ENCODE peak calls at places on chromosomes 11 and 22, in five cellular contexts. X is heart left ventricle, S is vagina, P is IMR-90, E is breast epithelium. W is an unnamed sample. For H3K4me1, the result is how much of the 10 kb centered on the place peaks cover.

GRCh38 chr11:12027844-12028243 is 19.4 kb upstream of the DKK3 start:
- DNase-seq in X (no peak), S (no peak), P (no peak), E (no peak), W (no peak)

GRCh38 chr11:1736447-1736992 is 13.9 kb downstream of the IFITM10 start:
- DNase-seq in X (no peak), S (no peak), P (no peak), E (no peak), W (no peak)

GRCh38 chr22:33806191-33806590 is 114.1 kb downstream of the LARGE1 start:
- DNase-seq in X (no peak), S (no peak), P (peak), E (no peak), W (no peak)

GRCh38 chr11:111602865-111603632 is 800 bp downstream of the SIK2 start:
- DNase-seq in X (peak), S (no peak), P (peak), E (peak), W (peak)

GRCh38 chr11:21056644-21057043 is 387.3 kb downstream of the NELL1 start:
- DNase-seq in X (no peak), S (no peak), P (no peak), E (no peak), W (no peak)

GRCh38 chr11:19345848-19346681 is 105.3 kb upstream of the E2F8 start:
- DNase-seq in X (peak), S (no peak), P (no peak), E (no peak), W (peak)

GRCh38 chr11:46916669-46917108 is 1.7 kb downstream of the LRP4 start:
- DNase-seq in X (peak), S (no peak), P (peak), E (peak), W (peak)

GRCh38 chr11:36191941-36192340 is 97.3 kb downstream of the COMMD9 start:
- DNase-seq in X (no peak), S (no peak), P (no peak), E (no peak), W (no peak)

GRCh38 chr11:38460901-38461300 is 1862.9 kb upstream of the RAG2 start:
- DNase-seq in X (no peak), S (no peak), P (peak), E (peak), W (peak)

GRCh38 chr11:86476109-86476861 is 101.6 kb downstream of the CCDC81 start:
- DNase-seq in X (no peak), S (no peak), P (peak), E (no peak), W (no peak)

GRCh38 chr11:70016666-70017347 is 61.3 kb upstream of the ANO1 start:
- DNase-seq in X (no peak), S (no peak), P (peak), E (peak), W (no peak)

GRCh38 chr11:79045811-79046304 is 395.0 kb downstream of the TENM4 start:
- DNase-seq in X (no peak), S (no peak), P (peak), E (peak), W (no peak)

GRCh38 chr11:94545641-94546470 is 2.1 kb downstream of the FUT4 start:
- DNase-seq in X (no peak), S (no peak), P (no peak), E (no peak), W (no peak)

GRCh38 chr22:39283312-39284141 is 35.9 kb downstream of the RPL3 start:
- DNase-seq in X (peak), S (no peak), P (peak), E (peak), W (no peak)

GRCh38 chr11:89182773-89183172 is 5.1 kb downstream of the TYR start:
- DNase-seq in X (no peak), S (no peak), P (peak), E (no peak), W (no peak)

GRCh38 chr11:19374189-19374588 is 133.4 kb upstream of the E2F8 start:
- DNase-seq in X (no peak), S (no peak), P (peak), E (no peak), W (no peak)

GRCh38 chr11:8768625-8769333 is 86.2 kb downstream of the RPL27A start:
- DNase-seq in X (no peak), S (no peak), P (peak), E (no peak), W (peak)

GRCh38 chr22:36398602-36399472 is 11.1 kb upstream of the MYH9 start:
- DNase-seq in X (no peak), S (no peak), P (peak), E (no peak), W (no peak)

GRCh38 chr11:69572233-69572860 is 68.6 kb upstream of the CCND1 start:
- DNase-seq in X (no peak), S (peak), P (no peak), E (no peak), W (no peak)

GRCh38 chr22:42961815-42962214 is 53.1 kb downstream of the PACSIN2 start:
- DNase-seq in X (no peak), S (no peak), P (no peak), E (no peak), W (no peak)

GRCh38 chr11:78100276-78101040 is 20.8 kb upstream of the NDUFC2 start:
- DNase-seq in X (no peak), S (no peak), P (no peak), E (no peak), W (no peak)

GRCh38 chr11:86301742-86302091 is 323 bp upstream of the HIKESHI start:
- DNase-seq in X (no peak), S (no peak), P (no peak), E (no peak), W (no peak)

GRCh38 chr11:29963068-29963467 is 53.8 kb downstream of the KCNA4 start:
- DNase-seq in X (no peak), S (no peak), P (no peak), E (no peak), W (no peak)

GRCh38 chr11:18106688-18107087 is 806 bp upstream of the SAAL1 start:
- DNase-seq in X (no peak), S (no peak), P (peak), E (no peak), W (no peak)

GRCh38 chr11:18105086-18105801 is 638 bp downstream of the SAAL1 start:
- DNase-seq in X (no peak), S (no peak), P (no peak), E (no peak), W (no peak)

GRCh38 chr11:18108254-18108653 is 2.4 kb upstream of the SAAL1 start:
- DNase-seq in X (no peak), S (no peak), P (no peak), E (no peak), W (no peak)

GRCh38 chr11:18100926-18101656 is 4.8 kb downstream of the SAAL1 start:
- DNase-seq in X (no peak), S (no peak), P (no peak), E (no peak), W (no peak)

GRCh38 chr11:18105802-18106574 is at the start of gene SAAL1:
- DNase-seq in X (peak), S (no peak), P (peak), E (peak), W (peak)
- TF ChIP-seq POLR2A in X (peak), S (no peak), P (peak), E (peak), W (peak)

GRCh38 chr11:65887723-65888162 is 528 bp downstream of the FIBP start:
- DNase-seq in X (no peak), S (no peak), P (peak), E (no peak), W (no peak)

GRCh38 chr11:65892661-65893317 is 2.3 kb downstream of the CCDC85B start:
- DNase-seq in X (peak), S (no peak), P (no peak), E (no peak), W (no peak)

GRCh38 chr11:65888163-65888814 is at the start of gene FIBP:
- DNase-seq in X (peak), S (no peak), P (peak), E (peak), W (peak)

GRCh38 chr11:65891180-65892136 is 985 bp downstream of the CCDC85B start:
- DNase-seq in X (peak), S (no peak), P (no peak), E (no peak), W (no peak)

DNA sequence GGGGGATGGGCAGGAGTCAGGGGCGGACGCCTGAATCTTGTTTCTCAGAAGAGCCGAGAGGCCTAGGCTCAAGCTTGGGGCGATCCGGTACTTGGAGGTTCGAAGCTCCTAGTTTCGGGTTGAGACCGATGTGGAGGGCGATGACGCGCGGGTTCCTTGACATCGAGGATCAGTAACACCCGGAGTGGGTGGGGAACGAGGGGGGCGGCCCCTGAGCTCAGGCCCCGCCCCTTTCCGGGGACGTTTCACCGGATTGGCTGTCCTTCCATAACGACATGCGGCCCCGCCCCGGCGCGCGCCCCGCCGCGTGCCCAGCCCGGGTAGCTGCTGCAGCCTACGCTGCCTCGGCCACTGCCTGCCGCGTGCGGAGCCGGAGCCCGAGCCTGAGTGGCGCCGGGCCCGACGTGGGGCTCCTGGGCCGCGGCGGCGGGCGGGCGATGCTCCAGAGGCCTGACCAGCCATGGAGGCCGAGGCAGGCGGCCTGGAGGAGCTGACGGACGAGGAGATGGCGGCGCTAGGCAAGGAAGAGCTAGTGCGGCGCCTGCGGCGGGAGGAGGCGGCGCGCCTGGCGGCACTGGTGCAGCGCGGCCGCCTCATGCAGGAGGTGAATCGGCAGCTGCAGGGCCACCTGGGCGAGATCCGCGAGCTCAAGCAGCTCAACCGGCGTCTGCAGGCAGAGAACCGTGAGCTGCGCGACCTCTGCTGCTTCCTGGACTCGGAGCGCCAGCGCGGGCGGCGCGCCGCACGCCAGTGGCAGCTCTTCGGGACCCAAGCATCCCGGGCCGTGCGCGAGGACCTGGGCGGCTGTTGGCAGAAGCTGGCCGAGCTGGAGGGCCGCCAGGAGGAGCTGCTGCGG is at the start of gene CCDC85B:
- DNase-seq in X (peak), S (no peak), P (peak), E (peak), W (peak)
- TF ChIP-seq CTCF in X (no peak), S (no peak), P (no peak), E (no peak), W (no peak)

GRCh38 chr22:32583921-32584335 is 109.3 kb downstream of the FBXO7 start:
- DNase-seq in X (no peak), S (no peak), P (peak), E (no peak), W (no peak)
- H3K4me1 ChIP-seq in X (under half), S (under half), P (under half), E (under half), W (under half)

DNA sequence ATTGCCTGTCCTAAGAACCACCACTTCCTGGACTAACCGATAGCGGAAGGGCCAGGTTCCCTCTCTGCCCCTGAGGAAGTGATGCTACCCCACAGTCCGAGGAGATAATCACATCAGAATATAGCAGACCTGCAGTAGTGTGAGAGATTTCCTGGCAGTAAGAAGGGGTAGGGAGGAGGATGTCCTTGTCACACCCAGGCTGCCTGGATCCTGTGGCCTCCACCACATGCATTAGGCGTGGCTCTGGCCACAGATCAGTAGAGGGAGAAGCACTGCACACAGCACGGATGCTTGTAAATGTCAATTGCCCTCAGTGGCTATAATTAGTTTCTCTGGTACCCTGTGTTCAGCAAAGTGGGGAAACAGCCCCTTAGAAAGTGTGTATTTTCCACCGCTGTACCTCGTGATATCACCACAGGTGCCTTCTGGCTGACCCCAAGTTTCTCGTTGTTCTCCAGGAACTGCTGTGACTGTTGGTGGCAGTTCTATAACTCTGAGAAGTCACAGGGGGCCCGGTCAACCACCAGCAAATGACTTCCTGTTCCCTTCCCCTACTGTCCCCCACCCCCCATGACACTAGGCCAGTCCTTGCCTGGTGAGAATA is 61.8 kb downstream of the UBASH3B start:
- DNase-seq in X (no peak), S (no peak), P (no peak), E (no peak), W (peak)
- TF ChIP-seq POLR2A in X (no peak), S (no peak), P (no peak), E (no peak), W (no peak)

GRCh38 chr11:117950320-117950719 is 21.1 kb upstream of the TMPRSS13 start:
- DNase-seq in X (no peak), S (no peak), P (no peak), E (no peak), W (peak)
- TF ChIP-seq CTCF in X (no peak), S (no peak), P (no peak), E (no peak), W (peak)

GRCh38 chr11:115497303-115497702 is 6.9 kb downstream of the CADM1 start:
- DNase-seq in X (no peak), S (no peak), P (no peak), E (no peak), W (no peak)
- H3K4me1 ChIP-seq in X (under half), S (under half), P (under half), E (under half), W (under half)

DNA sequence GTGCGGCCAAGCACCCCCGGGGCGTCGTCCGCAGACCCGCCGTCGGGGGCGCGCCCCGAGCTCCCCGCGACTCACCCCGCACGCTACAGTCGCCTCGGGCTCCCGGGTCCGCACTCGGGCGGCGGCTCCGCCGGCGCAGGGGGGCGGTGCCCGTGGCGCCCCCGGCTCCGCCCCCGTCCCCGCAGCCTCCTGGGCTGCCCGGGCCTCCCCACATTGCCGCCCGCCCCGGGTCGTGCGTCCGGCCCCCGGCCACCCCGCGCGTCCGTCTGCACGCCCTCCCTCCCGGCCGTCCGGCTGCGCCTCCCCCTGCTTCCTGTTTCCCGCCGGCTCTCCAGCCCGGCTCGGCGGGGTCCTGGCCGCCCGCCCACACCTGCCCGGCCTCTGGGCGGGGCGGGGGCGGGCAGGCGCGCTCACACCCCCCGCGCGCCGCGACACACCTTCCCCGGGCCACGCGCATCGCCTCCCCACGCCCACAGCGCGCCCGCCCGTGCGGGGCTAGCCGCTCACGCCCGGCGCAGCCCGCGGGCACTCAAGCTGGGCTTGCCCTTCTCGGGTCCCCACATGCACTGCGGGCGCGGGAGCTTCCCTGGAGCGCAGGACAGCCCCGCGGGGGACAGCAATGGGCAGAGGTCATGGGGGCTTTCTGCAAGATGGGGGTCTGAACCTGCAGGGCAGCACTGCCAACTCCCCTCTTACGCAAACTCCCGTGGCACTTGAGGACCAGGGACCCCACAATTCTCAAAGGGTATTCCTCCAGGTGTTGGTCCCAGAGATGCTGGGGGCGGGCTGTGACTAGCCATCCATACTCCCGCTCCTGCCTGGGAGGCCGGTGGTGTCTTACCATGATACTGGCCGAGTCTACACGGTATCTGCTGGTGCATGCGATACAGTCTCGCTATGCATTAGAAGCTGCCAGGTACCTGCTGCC is at the start of gene CARD10:
- DNase-seq in X (no peak), S (no peak), P (no peak), E (no peak), W (peak)
- TF ChIP-seq POLR2A in X (peak), S (no peak), P (peak), E (no peak), W (no peak)

GRCh38 chr11:44632466-44633123 is 67.1 kb downstream of the CD82 start:
- DNase-seq in X (no peak), S (peak), P (no peak), E (no peak), W (no peak)
- TF ChIP-seq CTCF in X (peak), S (no peak), P (peak), E (no peak), W (peak)

W was measured in body of pancreas.